ENCODE peak calls at places on chromosomes 4 and X, in eight cellular contexts. One of them, this sample, is unnamed. For H3K9me3, the result is how much of the 10 kb centered on the place peaks cover.

GRCh38 chr4:119785963-119786362 is 157.4 kb upstream of the PDE5A start:
- DNase-seq in cardiac muscle cell: peak
- DNase-seq in SK-N-SH: no peak
- DNase-seq in K562: no peak
- DNase-seq in aorta: no peak
- DNase-seq in lower lobe of right lung: no peak
- DNase-seq in breast epithelium: no peak
- DNase-seq in thoracic aorta: no peak
- DNase-seq in this sample: no peak

GRCh38 chr4:19776021-19776459 is 475.7 kb upstream of the SLIT2 start:
- DNase-seq in breast epithelium: no peak
- DNase-seq in cardiac muscle cell: peak
- DNase-seq in K562: no peak
- DNase-seq in aorta: no peak
- DNase-seq in SK-N-SH: no peak
- DNase-seq in lower lobe of right lung: no peak
- DNase-seq in thoracic aorta: no peak
- DNase-seq in this sample: no peak

GRCh38 chr4:169823685-169824084 is 65.9 kb upstream of the HPF1 start:
- DNase-seq in K562: peak
- DNase-seq in aorta: no peak
- DNase-seq in breast epithelium: no peak
- DNase-seq in cardiac muscle cell: peak
- DNase-seq in lower lobe of right lung: no peak
- DNase-seq in thoracic aorta: no peak
- DNase-seq in SK-N-SH: no peak
- DNase-seq in this sample: no peak

GRCh38 chrX:125005863-125006262 is 313.8 kb upstream of the TEX13C start:
- DNase-seq in K562: no peak
- DNase-seq in cardiac muscle cell: no peak
- DNase-seq in lower lobe of right lung: no peak
- DNase-seq in thoracic aorta: no peak
- DNase-seq in breast epithelium: no peak
- DNase-seq in aorta: no peak
- DNase-seq in SK-N-SH: no peak
- DNase-seq in this sample: no peak

GRCh38 chrX:31420711-31421151 is 348.9 kb upstream of the FTHL17 start:
- DNase-seq in breast epithelium: no peak
- DNase-seq in SK-N-SH: no peak
- DNase-seq in aorta: no peak
- DNase-seq in lower lobe of right lung: no peak
- DNase-seq in thoracic aorta: no peak
- DNase-seq in K562: no peak
- DNase-seq in cardiac muscle cell: peak
- DNase-seq in this sample: no peak

GRCh38 chrX:39714471-39714870 is 383.3 kb downstream of the BCOR start:
- DNase-seq in aorta: no peak
- DNase-seq in K562: no peak
- DNase-seq in SK-N-SH: no peak
- DNase-seq in lower lobe of right lung: no peak
- DNase-seq in thoracic aorta: no peak
- DNase-seq in cardiac muscle cell: no peak
- DNase-seq in breast epithelium: no peak
- DNase-seq in this sample: no peak

GRCh38 chr4:6918345-6918744 is 8.7 kb downstream of the TBC1D14 start:
- DNase-seq in lower lobe of right lung: no peak
- DNase-seq in thoracic aorta: no peak
- DNase-seq in K562: no peak
- DNase-seq in SK-N-SH: no peak
- DNase-seq in breast epithelium: no peak
- DNase-seq in aorta: no peak
- DNase-seq in cardiac muscle cell: no peak
- DNase-seq in this sample: no peak

GRCh38 chrX:16208601-16209000 is 41.3 kb downstream of the MAGEB17 start:
- DNase-seq in breast epithelium: no peak
- DNase-seq in lower lobe of right lung: no peak
- DNase-seq in K562: no peak
- DNase-seq in cardiac muscle cell: no peak
- DNase-seq in thoracic aorta: no peak
- DNase-seq in aorta: no peak
- DNase-seq in SK-N-SH: no peak
- DNase-seq in this sample: no peak

GRCh38 chrX:150362599-150363481 is at the start of gene MAMLD1:
- DNase-seq in thoracic aorta: peak
- DNase-seq in breast epithelium: no peak
- DNase-seq in SK-N-SH: peak
- DNase-seq in K562: peak
- DNase-seq in cardiac muscle cell: peak
- DNase-seq in aorta: peak
- DNase-seq in lower lobe of right lung: peak
- DNase-seq in this sample: peak

GRCh38 chrX:73182502-73183114 is 32.0 kb downstream of the NAP1L2 start:
- DNase-seq in cardiac muscle cell: no peak
- DNase-seq in SK-N-SH: no peak
- DNase-seq in thoracic aorta: no peak
- DNase-seq in breast epithelium: no peak
- DNase-seq in K562: no peak
- DNase-seq in lower lobe of right lung: no peak
- DNase-seq in aorta: no peak
- DNase-seq in this sample: no peak

GRCh38 chr4:139167774-139168444 is 9.1 kb downstream of the ELF2 start:
- DNase-seq in K562: peak
- DNase-seq in cardiac muscle cell: peak
- DNase-seq in thoracic aorta: no peak
- DNase-seq in aorta: no peak
- DNase-seq in lower lobe of right lung: no peak
- DNase-seq in breast epithelium: no peak
- DNase-seq in SK-N-SH: peak
- DNase-seq in this sample: no peak

GRCh38 chrX:10769696-10770619 is 149.6 kb upstream of the MID1 start:
- DNase-seq in aorta: no peak
- DNase-seq in breast epithelium: no peak
- DNase-seq in K562: no peak
- DNase-seq in cardiac muscle cell: peak
- DNase-seq in SK-N-SH: no peak
- DNase-seq in lower lobe of right lung: no peak
- DNase-seq in thoracic aorta: no peak
- DNase-seq in this sample: no peak

GRCh38 chr4:94957030-94957429 is 199.3 kb downstream of the BMPR1B start:
- DNase-seq in lower lobe of right lung: no peak
- DNase-seq in aorta: no peak
- DNase-seq in thoracic aorta: no peak
- DNase-seq in cardiac muscle cell: no peak
- DNase-seq in K562: no peak
- DNase-seq in breast epithelium: no peak
- DNase-seq in SK-N-SH: no peak
- DNase-seq in this sample: no peak

GRCh38 chr4:186095406-186095805 is 9.1 kb upstream of the FAM149A start:
- DNase-seq in cardiac muscle cell: no peak
- DNase-seq in K562: no peak
- DNase-seq in breast epithelium: no peak
- DNase-seq in aorta: no peak
- DNase-seq in SK-N-SH: no peak
- DNase-seq in lower lobe of right lung: no peak
- DNase-seq in thoracic aorta: no peak
- DNase-seq in this sample: no peak

GRCh38 chr4:5477613-5478012 is 230.7 kb downstream of the EVC2 start:
- DNase-seq in lower lobe of right lung: no peak
- DNase-seq in cardiac muscle cell: no peak
- DNase-seq in thoracic aorta: no peak
- DNase-seq in aorta: no peak
- DNase-seq in K562: no peak
- DNase-seq in SK-N-SH: no peak
- DNase-seq in breast epithelium: no peak
- DNase-seq in this sample: no peak

GRCh38 chr4:25144870-25145481 is 15.3 kb downstream of the SEPSECS start:
- DNase-seq in lower lobe of right lung: no peak
- DNase-seq in K562: peak
- DNase-seq in aorta: no peak
- DNase-seq in SK-N-SH: peak
- DNase-seq in breast epithelium: no peak
- DNase-seq in cardiac muscle cell: peak
- DNase-seq in thoracic aorta: no peak
- DNase-seq in this sample: no peak

GRCh38 chr4:135532132-135532531 is 1330.5 kb upstream of the PABPC4L start:
- DNase-seq in K562: no peak
- DNase-seq in aorta: no peak
- DNase-seq in breast epithelium: no peak
- DNase-seq in lower lobe of right lung: no peak
- DNase-seq in SK-N-SH: peak
- DNase-seq in cardiac muscle cell: no peak
- DNase-seq in thoracic aorta: no peak
- DNase-seq in this sample: no peak

GRCh38 chrX:63784902-63785692 is at the start of gene ARHGEF9:
- DNase-seq in cardiac muscle cell: peak
- DNase-seq in K562: no peak
- DNase-seq in SK-N-SH: peak
- DNase-seq in breast epithelium: no peak
- DNase-seq in aorta: peak
- DNase-seq in thoracic aorta: no peak
- DNase-seq in lower lobe of right lung: no peak
- DNase-seq in this sample: no peak

GRCh38 chrX:40156472-40157227 is 58.9 kb upstream of the BCOR start:
- DNase-seq in breast epithelium: no peak
- DNase-seq in K562: no peak
- DNase-seq in thoracic aorta: no peak
- DNase-seq in lower lobe of right lung: no peak
- DNase-seq in SK-N-SH: no peak
- DNase-seq in cardiac muscle cell: no peak
- DNase-seq in aorta: peak
- DNase-seq in this sample: no peak

GRCh38 chr4:20809796-20810195 is 109.5 kb downstream of the PACRGL start:
- DNase-seq in aorta: no peak
- DNase-seq in cardiac muscle cell: no peak
- DNase-seq in lower lobe of right lung: peak
- DNase-seq in K562: no peak
- DNase-seq in breast epithelium: no peak
- DNase-seq in SK-N-SH: no peak
- DNase-seq in thoracic aorta: no peak
- DNase-seq in this sample: no peak

GRCh38 chr4:129429566-129430339 is 333.8 kb downstream of the C4orf33 start:
- DNase-seq in lower lobe of right lung: no peak
- DNase-seq in cardiac muscle cell: no peak
- DNase-seq in SK-N-SH: no peak
- DNase-seq in K562: no peak
- DNase-seq in breast epithelium: no peak
- DNase-seq in thoracic aorta: no peak
- DNase-seq in aorta: no peak
- DNase-seq in this sample: no peak

GRCh38 chr4:97139796-97140195 is 1003.5 kb downstream of the STPG2 start:
- DNase-seq in K562: no peak
- DNase-seq in SK-N-SH: no peak
- DNase-seq in thoracic aorta: no peak
- DNase-seq in aorta: no peak
- DNase-seq in cardiac muscle cell: no peak
- DNase-seq in breast epithelium: no peak
- DNase-seq in lower lobe of right lung: no peak
- DNase-seq in this sample: no peak
- H3K9me3 ChIP-seq in K562: under half
- H3K9me3 ChIP-seq in SK-N-SH: under half
- H3K9me3 ChIP-seq in thoracic aorta: under half
- H3K9me3 ChIP-seq in aorta: under half
- H3K9me3 ChIP-seq in cardiac muscle cell: under half
- H3K9me3 ChIP-seq in breast epithelium: under half
- H3K9me3 ChIP-seq in lower lobe of right lung: under half
- H3K9me3 ChIP-seq in this sample: under half

GRCh38 chrX:54754854-54755253 is 43.2 kb downstream of the ITIH6 start:
- DNase-seq in K562: no peak
- DNase-seq in breast epithelium: no peak
- DNase-seq in lower lobe of right lung: no peak
- DNase-seq in cardiac muscle cell: no peak
- DNase-seq in aorta: no peak
- DNase-seq in thoracic aorta: no peak
- DNase-seq in SK-N-SH: no peak
- DNase-seq in this sample: no peak
- H3K27ac ChIP-seq in K562: no peak
- H3K27ac ChIP-seq in breast epithelium: no peak
- H3K27ac ChIP-seq in lower lobe of right lung: no peak
- H3K27ac ChIP-seq in cardiac muscle cell: no peak
- H3K27ac ChIP-seq in aorta: no peak
- H3K27ac ChIP-seq in thoracic aorta: no peak
- H3K27ac ChIP-seq in SK-N-SH: no peak
- H3K27ac ChIP-seq in this sample: no peak

GRCh38 chrX:65266482-65266881 is 268.1 kb downstream of the LAS1L start:
- DNase-seq in thoracic aorta: no peak
- DNase-seq in lower lobe of right lung: no peak
- DNase-seq in aorta: no peak
- DNase-seq in SK-N-SH: no peak
- DNase-seq in breast epithelium: no peak
- DNase-seq in cardiac muscle cell: no peak
- DNase-seq in K562: no peak
- DNase-seq in this sample: no peak
- H3K9me3 ChIP-seq in thoracic aorta: under half
- H3K9me3 ChIP-seq in lower lobe of right lung: under half
- H3K9me3 ChIP-seq in aorta: under half
- H3K9me3 ChIP-seq in SK-N-SH: under half
- H3K9me3 ChIP-seq in breast epithelium: under half
- H3K9me3 ChIP-seq in cardiac muscle cell: under half
- H3K9me3 ChIP-seq in K562: under half
- H3K9me3 ChIP-seq in this sample: under half

DNA sequence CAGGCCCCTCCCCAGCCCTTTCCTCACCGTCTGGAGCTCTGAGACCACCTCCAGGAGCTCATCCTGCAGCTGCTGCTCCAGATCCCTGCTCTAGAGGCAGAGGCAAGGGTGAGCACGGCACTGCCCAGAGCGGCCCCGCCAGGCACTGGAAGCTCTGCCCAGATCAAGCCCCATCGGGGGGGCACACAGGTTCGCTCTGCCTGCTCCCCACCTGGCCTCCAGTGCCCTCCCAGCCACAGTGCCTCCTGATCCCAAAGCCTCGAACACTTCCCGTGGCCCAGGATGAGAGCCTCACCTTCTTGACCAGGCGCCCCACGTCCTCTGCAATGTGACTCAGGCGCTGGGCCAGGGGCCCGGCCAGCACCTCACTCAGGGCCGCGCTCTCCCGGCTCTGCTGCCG is 5.0 kb downstream of the ARHGAP4 start:
- DNase-seq in lower lobe of right lung: peak
- DNase-seq in SK-N-SH: peak
- DNase-seq in cardiac muscle cell: no peak
- DNase-seq in thoracic aorta: no peak
- DNase-seq in K562: no peak
- DNase-seq in aorta: peak
- DNase-seq in breast epithelium: no peak
- DNase-seq in this sample: no peak
- H3K27ac ChIP-seq in lower lobe of right lung: peak
- H3K27ac ChIP-seq in SK-N-SH: peak
- H3K27ac ChIP-seq in cardiac muscle cell: no peak
- H3K27ac ChIP-seq in thoracic aorta: no peak
- H3K27ac ChIP-seq in K562: no peak
- H3K27ac ChIP-seq in aorta: no peak
- H3K27ac ChIP-seq in breast epithelium: peak
- H3K27ac ChIP-seq in this sample: no peak

GRCh38 chr4:67019670-67020069 is 525.6 kb downstream of the CENPC start:
- DNase-seq in lower lobe of right lung: no peak
- DNase-seq in K562: no peak
- DNase-seq in SK-N-SH: no peak
- DNase-seq in thoracic aorta: no peak
- DNase-seq in breast epithelium: no peak
- DNase-seq in aorta: no peak
- DNase-seq in cardiac muscle cell: peak
- DNase-seq in this sample: no peak

GRCh38 chr4:67020079-67020807 is 525.1 kb downstream of the CENPC start:
- DNase-seq in breast epithelium: no peak
- DNase-seq in thoracic aorta: no peak
- DNase-seq in cardiac muscle cell: peak
- DNase-seq in K562: no peak
- DNase-seq in lower lobe of right lung: no peak
- DNase-seq in aorta: no peak
- DNase-seq in SK-N-SH: no peak
- DNase-seq in this sample: no peak

GRCh38 chr4:67014592-67014991 is 530.7 kb downstream of the CENPC start:
- DNase-seq in lower lobe of right lung: no peak
- DNase-seq in aorta: no peak
- DNase-seq in cardiac muscle cell: no peak
- DNase-seq in K562: no peak
- DNase-seq in SK-N-SH: no peak
- DNase-seq in breast epithelium: no peak
- DNase-seq in thoracic aorta: no peak
- DNase-seq in this sample: no peak
- H3K9me3 ChIP-seq in lower lobe of right lung: under half
- H3K9me3 ChIP-seq in aorta: under half
- H3K9me3 ChIP-seq in cardiac muscle cell: under half
- H3K9me3 ChIP-seq in K562: under half
- H3K9me3 ChIP-seq in SK-N-SH: under half
- H3K9me3 ChIP-seq in breast epithelium: under half
- H3K9me3 ChIP-seq in thoracic aorta: under half
- H3K9me3 ChIP-seq in this sample: under half

This sample was measured in CD4-positive, alpha-beta T cell.